ENCODE peak calls at places on chromosomes 7 and 10, in four cellular contexts. R is A549, A is fibroblast of lung, H is HCT116. S is an unnamed sample.

GRCh38 chr7:140230862-140231778 is 54.3 kb upstream of the KDM7A start:
- DNase-seq in H (peak; percentile 40), A (no peak), R (peak; percentile 44), S (no peak)

GRCh38 chr10:118694848-118695247 is 59.9 kb downstream of the CACUL1 start:
- DNase-seq in A (peak; percentile 77), R (no peak), H (no peak), S (peak; percentile 56)

GRCh38 chr10:112201334-112201733 is 17.8 kb upstream of the GPAM start:
- DNase-seq in H (no peak), A (no peak), R (no peak), S (no peak)

GRCh38 chr10:122504551-122504950 is 43.2 kb downstream of the HTRA1 start:
- DNase-seq in R (peak; percentile 75), H (no peak), A (peak; percentile 93), S (peak; percentile 84)

GRCh38 chr10:126504051-126504760 is 115.9 kb upstream of the ADAM12 start:
- DNase-seq in R (peak; percentile 74), A (peak; percentile 76), H (peak; percentile 68), S (peak; percentile 23)

GRCh38 chr10:6269953-6270867 is 67.5 kb downstream of the PFKFB3 start:
- DNase-seq in A (no peak), H (no peak), R (no peak), S (no peak)

GRCh38 chr7:107961399-107961798 is 41.6 kb downstream of the LAMB1 start:
- DNase-seq in A (peak; percentile 50), R (no peak), H (no peak), S (no peak)

GRCh38 chr7:73606801-73607691 is 17.3 kb downstream of the MLXIPL start:
- DNase-seq in A (peak; percentile 34), H (no peak), R (peak; percentile 59), S (no peak)

GRCh38 chr10:110881905-110882304 is 10.2 kb downstream of the PDCD4 start:
- DNase-seq in R (no peak), A (no peak), H (no peak), S (no peak)

GRCh38 chr10:129511758-129512157 is 44.7 kb downstream of the MGMT start:
- DNase-seq in R (no peak), H (no peak), A (no peak), S (no peak)

GRCh38 chr7:93575555-93576397 is 1.3 kb upstream of the CALCR start:
- DNase-seq in A (no peak), H (no peak), R (peak; percentile 19), S (no peak)

GRCh38 chr10:131257027-131257426 is 54.5 kb downstream of the TCERG1L start:
- DNase-seq in R (no peak), H (no peak), A (no peak), S (no peak)

GRCh38 chr7:117220836-117221235 is 102.0 kb downstream of the WNT2 start:
- DNase-seq in R (no peak), A (no peak), H (no peak), S (no peak)

GRCh38 chr7:30159698-30160143 is 24.9 kb downstream of the MTURN start:
- DNase-seq in R (peak; percentile 31), A (peak; percentile 23), H (no peak), S (no peak)

GRCh38 chr10:71239946-71240795 is 27.8 kb downstream of the UNC5B start:
- DNase-seq in R (no peak), H (no peak), A (no peak), S (no peak)

GRCh38 chr10:125592897-125593296 is 90.1 kb downstream of the TEX36 start:
- DNase-seq in A (no peak), H (no peak), R (no peak), S (no peak)

GRCh38 chr7:5291301-5291700 is 8.6 kb downstream of the SLC29A4 start:
- DNase-seq in A (no peak), R (no peak), H (no peak), S (no peak)

GRCh38 chr7:46072722-46073121 is 151.7 kb upstream of the IGFBP3 start:
- DNase-seq in H (no peak), R (no peak), A (peak; percentile 23), S (no peak)

GRCh38 chr10:79367421-79368189 is 20.3 kb downstream of the PPIF start:
- DNase-seq in A (no peak), H (no peak), R (no peak), S (no peak)

GRCh38 chr7:112272921-112273561 is 66.5 kb downstream of the ZNF277 start:
- DNase-seq in R (no peak), H (no peak), A (peak; percentile 9), S (no peak)

GRCh38 chr7:83149466-83149865 is 13.2 kb downstream of the PCLO start:
- DNase-seq in H (no peak), R (no peak), A (peak; percentile 24), S (no peak)

GRCh38 chr7:66413379-66414114 is 208.4 kb downstream of the TPST1 start:
- DNase-seq in R (peak; percentile 89), A (peak; percentile 81), H (no peak), S (peak; percentile 13)

GRCh38 chr7:125122225-125122624 is 192.6 kb upstream of the POT1 start:
- DNase-seq in A (peak; percentile 48), H (no peak), R (no peak), S (no peak)

GRCh38 chr10:8485032-8485431 is 430.5 kb downstream of the GATA3 start:
- DNase-seq in A (no peak), H (no peak), R (no peak), S (no peak)

GRCh38 chr10:53314856-53315255 is 542.3 kb upstream of the MBL2 start:
- DNase-seq in A (peak; percentile 93), H (no peak), R (peak; percentile 11), S (peak; percentile 77)

GRCh38 chr7:151840088-151840910 is 36.6 kb downstream of the PRKAG2 start:
- DNase-seq in R (no peak), A (no peak), H (no peak), S (no peak)

GRCh38 chr7:90595341-90595800 is 750 bp upstream of the CDK14 start:
- DNase-seq in H (no peak), R (no peak), A (peak; percentile 25), S (no peak)

GRCh38 chr10:103691723-103692380 is 163.5 kb downstream of the SH3PXD2A start:
- DNase-seq in H (no peak), A (no peak), R (no peak), S (no peak)

GRCh38 chr10:98134117-98134430 is 383 bp upstream of the R3HCC1L start:
- DNase-seq in H (no peak), A (no peak), R (no peak), S (no peak)

GRCh38 chr7:47435889-47436312 is 146.0 kb downstream of the TNS3 start:
- DNase-seq in A (peak; percentile 95), H (peak; percentile 70), R (peak; percentile 79), S (peak; percentile 47)

GRCh38 chr10:102834143-102834542 is 3.1 kb downstream of the CYP17A1 start:
- DNase-seq in R (peak; percentile 27), A (no peak), H (no peak), S (no peak)

GRCh38 chr7:21542891-21543527 is at the start of gene DNAH11:
- DNase-seq in A (peak; percentile 35), H (no peak), R (peak; percentile 24), S (no peak)

GRCh38 chr10:46268076-46268881 is 18.5 kb upstream of the ANTXRL start:
- DNase-seq in A (no peak), R (no peak), H (no peak), S (no peak)

GRCh38 chr7:90187507-90188050 is 24.0 kb upstream of the STEAP2 start:
- DNase-seq in H (no peak), A (no peak), R (no peak), S (no peak)

GRCh38 chr10:107022600-107023354 is 141.7 kb downstream of the SORCS1 start:
- DNase-seq in R (no peak), H (no peak), A (no peak), S (no peak)

GRCh38 chr10:88066876-88067275 is 203.5 kb downstream of the PTEN start:
- DNase-seq in A (no peak), R (no peak), H (no peak), S (no peak)

GRCh38 chr10:7411671-7412481 is 1.0 kb upstream of the SFMBT2 start:
- DNase-seq in R (no peak), A (no peak), H (no peak), S (no peak)

GRCh38 chr7:22866965-22867364 is 44.3 kb upstream of the TOMM7 start:
- DNase-seq in A (peak; percentile 86), R (no peak), H (no peak), S (no peak)
- H3K27ac ChIP-seq in A (peak overlapping the region; percentile 92), R (no peak overlapping the region), H (no peak overlapping the region), S (peak overlapping the region; percentile 83)

GRCh38 chr10:60781678-60782077 is 3.4 kb downstream of the CDK1 start:
- DNase-seq in A (peak; percentile 36), R (no peak), H (no peak), S (no peak)
- H3K4me3 ChIP-seq in A (no peak overlapping the region), R (peak overlapping the region; percentile 6), H (no peak overlapping the region), S (no peak overlapping the region)

DNA sequence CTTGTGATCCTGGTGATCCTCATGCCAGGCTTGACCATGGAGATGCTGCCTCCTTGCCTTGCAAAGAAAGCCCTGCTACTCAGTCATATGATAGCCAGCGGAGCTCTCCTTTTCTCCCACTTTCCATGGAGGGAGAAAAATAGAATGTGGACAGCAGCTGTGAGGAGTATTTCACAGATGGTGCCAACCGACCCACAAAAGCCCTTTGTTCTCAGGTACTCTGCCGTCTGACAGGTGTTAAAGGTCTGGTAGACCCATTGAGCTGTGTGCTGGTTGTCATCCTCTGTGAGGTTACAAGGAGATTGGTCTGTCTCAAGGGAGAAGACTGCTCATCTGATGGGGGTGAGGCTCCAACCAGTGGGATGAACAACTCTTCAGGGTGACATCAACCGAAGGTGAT is 29.5 kb upstream of the COBL start:
- DNase-seq in R (no peak), A (no peak), H (no peak), S (no peak)
- H3K27ac ChIP-seq in R (no peak overlapping the region), A (no peak overlapping the region), H (no peak overlapping the region), S (no peak overlapping the region)

GRCh38 chr7:138565071-138565450 is 105.0 kb downstream of the TRIM24 start:
- DNase-seq in R (peak; percentile 6), H (no peak), A (no peak), S (no peak)

GRCh38 chr7:138564365-138564764 is 104.3 kb downstream of the TRIM24 start:
- DNase-seq in A (no peak), H (no peak), R (no peak), S (no peak)

GRCh38 chr7:138568655-138569054 is 108.6 kb downstream of the TRIM24 start:
- DNase-seq in H (no peak), A (no peak), R (no peak), S (no peak)

GRCh38 chr7:138563808-138564207 is 103.7 kb downstream of the TRIM24 start:
- DNase-seq in A (no peak), H (no peak), R (no peak), S (no peak)

GRCh38 chr7:138565451-138566114 is 105.5 kb downstream of the TRIM24 start:
- DNase-seq in H (peak; percentile 7), A (peak; percentile 67), R (peak; percentile 63), S (peak; percentile 10)
- H3K4me3 ChIP-seq in H (no peak overlapping the region), A (no peak overlapping the region), R (no peak overlapping the region), S (no peak overlapping the region)

GRCh38 chr7:131012477-131013031 is 278.5 kb upstream of the KLF14 start:
- DNase-seq in R (no peak), A (no peak), H (no peak), S (no peak)

GRCh38 chr7:131011976-131012375 is 278.0 kb upstream of the KLF14 start:
- DNase-seq in R (peak; percentile 51), A (peak; percentile 93), H (no peak), S (peak; percentile 68)

GRCh38 chr7:131010029-131010705 is 276.2 kb upstream of the KLF14 start:
- DNase-seq in H (no peak), R (no peak), A (no peak), S (no peak)

GRCh38 chr7:131011437-131011752 is 277.4 kb upstream of the KLF14 start:
- DNase-seq in H (no peak), R (no peak), A (no peak), S (no peak)

GRCh38 chr7:131010714-131011436 is 276.9 kb upstream of the KLF14 start:
- DNase-seq in R (peak; percentile 56), A (peak; percentile 84), H (no peak), S (no peak)
- H3K27ac ChIP-seq in R (peak overlapping the region; percentile 86), A (peak overlapping the region; percentile 61), H (peak overlapping the region; percentile 96), S (peak overlapping the region; percentile 59)